ENCODE peak calls at places on chromosome 7, in seven cellular contexts. U is stimulated activated CD4-positive, alpha-beta T cell treated with anti-CD3 and anti-CD28 coated beads, Interleukin-4, amount 100 ng/mL, for 1 hour; Z is fibroblast of lung; M is stimulated activated CD8-positive, alpha-beta memory T cell treated with anti-CD3 and anti-CD28 coated beads, Interleukin-15, amount 100 ng/mL, for 24 hours; K is NCI-H1092; L is body of pancreas; N is lower leg skin. Y is an unnamed sample.

GRCh38 chr7:47627580-47628283 is 45.8 kb upstream of the TNS3 start:
- DNase-seq in U (no peak), Z (no peak), M (no peak), K (no peak), L (no peak), N (no peak), Y (peak)

GRCh38 chr7:66558660-66559465 is 69.8 kb upstream of the KCTD7 start:
- DNase-seq in U (no peak), Z (peak), M (no peak), K (no peak), L (no peak), N (no peak), Y (peak)

GRCh38 chr7:130356760-130357611 is 12.4 kb downstream of the CPA5 start:
- DNase-seq in U (no peak), Z (peak), M (no peak), K (no peak), L (peak), N (peak), Y (no peak)

GRCh38 chr7:43954524-43955228 is 28.4 kb downstream of the UBE2D4 start:
- DNase-seq in U (peak), Z (peak), M (no peak), K (peak), L (peak), N (no peak), Y (no peak)

GRCh38 chr7:4962872-4963775 is 4.1 kb upstream of the MMD2 start:
- DNase-seq in U (no peak), Z (no peak), M (no peak), K (no peak), L (no peak), N (no peak), Y (no peak)

GRCh38 chr7:28533731-28534531 is 121.6 kb downstream of the CREB5 start:
- DNase-seq in U (no peak), Z (peak), M (no peak), K (no peak), L (peak), N (peak), Y (no peak)

GRCh38 chr7:106604303-106604918 is 56.5 kb downstream of the CCDC71L start:
- DNase-seq in U (no peak), Z (no peak), M (no peak), K (no peak), L (no peak), N (no peak), Y (no peak)

GRCh38 chr7:4123823-4124222 is 558.3 kb upstream of the FOXK1 start:
- DNase-seq in U (no peak), Z (peak), M (no peak), K (no peak), L (no peak), N (no peak), Y (no peak)

GRCh38 chr7:32518534-32519140 is 23.3 kb downstream of the AVL9 start:
- DNase-seq in U (no peak), Z (peak), M (no peak), K (no peak), L (no peak), N (no peak), Y (no peak)

GRCh38 chr7:41696323-41696916 is 6.5 kb downstream of the INHBA start:
- DNase-seq in U (peak), Z (peak), M (no peak), K (peak), L (peak), N (peak), Y (no peak)

GRCh38 chr7:147013820-147014219 is 897.2 kb downstream of the CNTNAP2 start:
- DNase-seq in U (no peak), Z (peak), M (no peak), K (no peak), L (no peak), N (no peak), Y (no peak)

GRCh38 chr7:15489383-15489782 is 72.4 kb downstream of the AGMO start:
- DNase-seq in U (no peak), Z (no peak), M (no peak), K (no peak), L (no peak), N (no peak), Y (no peak)

GRCh38 chr7:108057951-108058391 is 55.0 kb upstream of the LAMB1 start:
- DNase-seq in U (no peak), Z (no peak), M (no peak), K (no peak), L (no peak), N (no peak), Y (no peak)

GRCh38 chr7:130683026-130683425 is 3.3 kb downstream of the TSGA13 start:
- DNase-seq in U (no peak), Z (peak), M (no peak), K (no peak), L (no peak), N (no peak), Y (no peak)

GRCh38 chr7:25595931-25596330 is 367.6 kb upstream of the NPVF start:
- DNase-seq in U (no peak), Z (no peak), M (no peak), K (no peak), L (no peak), N (no peak), Y (no peak)

GRCh38 chr7:18458830-18459229 is 36.7 kb upstream of the HDAC9 start:
- DNase-seq in U (no peak), Z (peak), M (no peak), K (no peak), L (no peak), N (no peak), Y (no peak)

GRCh38 chr7:112517487-112517886 is 36.7 kb downstream of the LSMEM1 start:
- DNase-seq in U (no peak), Z (no peak), M (no peak), K (no peak), L (no peak), N (no peak), Y (no peak)

GRCh38 chr7:74101061-74101681 is 17.6 kb downstream of the LIMK1 start:
- DNase-seq in U (no peak), Z (no peak), M (no peak), K (no peak), L (no peak), N (no peak), Y (peak)

GRCh38 chr7:31100445-31100844 is 48.3 kb downstream of the ADCYAP1R1 start:
- DNase-seq in U (no peak), Z (peak), M (no peak), K (no peak), L (no peak), N (no peak), Y (no peak)

GRCh38 chr7:2729043-2729892 is 41.3 kb downstream of the AMZ1 start:
- DNase-seq in U (no peak), Z (peak), M (no peak), K (no peak), L (no peak), N (no peak), Y (no peak)

GRCh38 chr7:30412810-30413504 is 65.6 kb downstream of the NOD1 start:
- DNase-seq in U (no peak), Z (peak), M (no peak), K (peak), L (peak), N (peak), Y (no peak)

GRCh38 chr7:91416485-91416884 is 152.3 kb downstream of the FZD1 start:
- DNase-seq in U (no peak), Z (no peak), M (no peak), K (no peak), L (no peak), N (no peak), Y (no peak)

GRCh38 chr7:7569615-7570014 is 2.9 kb downstream of the MIOS start:
- DNase-seq in U (no peak), Z (no peak), M (no peak), K (no peak), L (no peak), N (no peak), Y (peak)

GRCh38 chr7:130009848-130010688 is 41.1 kb downstream of the ZC3HC1 start:
- DNase-seq in U (no peak), Z (peak), M (no peak), K (no peak), L (peak), N (no peak), Y (no peak)

GRCh38 chr7:16526742-16527540 is at the start of gene LRRC72:
- DNase-seq in U (no peak), Z (no peak), M (no peak), K (no peak), L (no peak), N (no peak), Y (no peak)

GRCh38 chr7:1794888-1795542 is 124.9 kb downstream of the ELFN1 start:
- DNase-seq in U (no peak), Z (peak), M (no peak), K (no peak), L (no peak), N (no peak), Y (no peak)

GRCh38 chr7:156074084-156074483 is 261.8 kb upstream of the SHH start:
- DNase-seq in U (no peak), Z (no peak), M (no peak), K (no peak), L (no peak), N (no peak), Y (no peak)

GRCh38 chr7:65722361-65722792 is 150.5 kb upstream of the VKORC1L1 start:
- DNase-seq in U (peak), Z (peak), M (peak), K (peak), L (peak), N (peak), Y (peak)

Y was measured in B cell.